ENCODE peak calls at places on chromosomes 5 and 9, in four cellular contexts. One of them, this sample, is unnamed. For H3K36me3, the result is how much of the 10 kb centered on the place peaks cover.

GRCh38 chr9:122291458-122291857 is 26.8 kb downstream of the MRRF start:
- DNase-seq in lower lobe of right lung: no peak
- DNase-seq in cardiac muscle cell: no peak
- DNase-seq in tibial artery: no peak
- DNase-seq in this sample: no peak

GRCh38 chr5:135234242-135235000 is 164.6 kb downstream of the MACROH2A1 start:
- DNase-seq in lower lobe of right lung: no peak
- DNase-seq in cardiac muscle cell: no peak
- DNase-seq in tibial artery: peak
- DNase-seq in this sample: no peak

GRCh38 chr9:128504485-128505413 is at the start of gene GLE1:
- DNase-seq in lower lobe of right lung: peak
- DNase-seq in cardiac muscle cell: peak
- DNase-seq in tibial artery: peak
- DNase-seq in this sample: peak

GRCh38 chr5:123125172-123125508 is 36.1 kb downstream of the PRDM6 start:
- DNase-seq in lower lobe of right lung: no peak
- DNase-seq in cardiac muscle cell: no peak
- DNase-seq in tibial artery: no peak
- DNase-seq in this sample: no peak

GRCh38 chr9:122392714-122393113 is 21.9 kb downstream of the PTGS1 start:
- DNase-seq in lower lobe of right lung: no peak
- DNase-seq in cardiac muscle cell: no peak
- DNase-seq in tibial artery: no peak
- DNase-seq in this sample: no peak

GRCh38 chr9:107489144-107489673 is 360 bp downstream of the KLF4 start:
- DNase-seq in lower lobe of right lung: no peak
- DNase-seq in cardiac muscle cell: no peak
- DNase-seq in tibial artery: no peak
- DNase-seq in this sample: no peak

GRCh38 chr9:35518212-35518917 is 28.5 kb downstream of the RUSC2 start:
- DNase-seq in lower lobe of right lung: no peak
- DNase-seq in cardiac muscle cell: peak
- DNase-seq in tibial artery: no peak
- DNase-seq in this sample: peak

GRCh38 chr5:150410524-150411244 is 2.0 kb downstream of the CD74 start:
- DNase-seq in lower lobe of right lung: no peak
- DNase-seq in cardiac muscle cell: peak
- DNase-seq in tibial artery: peak
- DNase-seq in this sample: peak

GRCh38 chr5:60945760-60946253 is 802 bp downstream of the NDUFAF2 start:
- DNase-seq in lower lobe of right lung: no peak
- DNase-seq in cardiac muscle cell: peak
- DNase-seq in tibial artery: peak
- DNase-seq in this sample: peak

GRCh38 chr9:98550206-98550820 is 158.4 kb downstream of the GABBR2 start:
- DNase-seq in lower lobe of right lung: no peak
- DNase-seq in cardiac muscle cell: no peak
- DNase-seq in tibial artery: no peak
- DNase-seq in this sample: no peak

GRCh38 chr5:32312194-32312681 is 501 bp downstream of the MTMR12 start:
- DNase-seq in lower lobe of right lung: peak
- DNase-seq in cardiac muscle cell: peak
- DNase-seq in tibial artery: peak
- DNase-seq in this sample: peak

GRCh38 chr9:92508018-92508417 is 25.7 kb upstream of the ASPN start:
- DNase-seq in lower lobe of right lung: no peak
- DNase-seq in cardiac muscle cell: peak
- DNase-seq in tibial artery: peak
- DNase-seq in this sample: no peak

GRCh38 chr5:112156211-112156610 is 262.9 kb downstream of the EPB41L4A start:
- DNase-seq in lower lobe of right lung: no peak
- DNase-seq in cardiac muscle cell: no peak
- DNase-seq in tibial artery: no peak
- DNase-seq in this sample: no peak

GRCh38 chr5:35162848-35163770 is 67.2 kb downstream of the PRLR start:
- DNase-seq in lower lobe of right lung: no peak
- DNase-seq in cardiac muscle cell: no peak
- DNase-seq in tibial artery: no peak
- DNase-seq in this sample: no peak

GRCh38 chr9:125240649-125240999 is 519 bp downstream of the HSPA5 start:
- DNase-seq in lower lobe of right lung: no peak
- DNase-seq in cardiac muscle cell: peak
- DNase-seq in tibial artery: no peak
- DNase-seq in this sample: peak

GRCh38 chr9:34513567-34514214 is 9.1 kb downstream of the ENHO start:
- DNase-seq in lower lobe of right lung: no peak
- DNase-seq in cardiac muscle cell: peak
- DNase-seq in tibial artery: peak
- DNase-seq in this sample: no peak

GRCh38 chr9:19456996-19457693 is 48.3 kb downstream of the ACER2 start:
- DNase-seq in lower lobe of right lung: no peak
- DNase-seq in cardiac muscle cell: peak
- DNase-seq in tibial artery: peak
- DNase-seq in this sample: peak

GRCh38 chr5:132319975-132320374 is 25.8 kb downstream of the SLC22A4 start:
- DNase-seq in lower lobe of right lung: no peak
- DNase-seq in cardiac muscle cell: no peak
- DNase-seq in tibial artery: no peak
- DNase-seq in this sample: no peak

GRCh38 chr5:155941340-155941739 is 385.6 kb upstream of the SGCD start:
- DNase-seq in lower lobe of right lung: no peak
- DNase-seq in cardiac muscle cell: no peak
- DNase-seq in tibial artery: no peak
- DNase-seq in this sample: no peak

GRCh38 chr5:35024911-35025510 is 22.7 kb downstream of the AGXT2 start:
- DNase-seq in lower lobe of right lung: no peak
- DNase-seq in cardiac muscle cell: no peak
- DNase-seq in tibial artery: no peak
- DNase-seq in this sample: no peak

GRCh38 chr5:151101746-151102145 is 20.9 kb upstream of the TNIP1 start:
- DNase-seq in lower lobe of right lung: no peak
- DNase-seq in cardiac muscle cell: no peak
- DNase-seq in tibial artery: no peak
- DNase-seq in this sample: no peak

GRCh38 chr5:97628011-97628410 is 445.0 kb upstream of the RIOK2 start:
- DNase-seq in lower lobe of right lung: no peak
- DNase-seq in cardiac muscle cell: no peak
- DNase-seq in tibial artery: no peak
- DNase-seq in this sample: no peak

GRCh38 chr9:107710552-107710951 is 221.0 kb upstream of the KLF4 start:
- DNase-seq in lower lobe of right lung: no peak
- DNase-seq in cardiac muscle cell: no peak
- DNase-seq in tibial artery: no peak
- DNase-seq in this sample: no peak

GRCh38 chr9:93450817-93451761 is at the start of gene FAM120A:
- DNase-seq in lower lobe of right lung: peak
- DNase-seq in cardiac muscle cell: peak
- DNase-seq in tibial artery: peak
- DNase-seq in this sample: peak

GRCh38 chr9:5269249-5269715 is 35.2 kb downstream of the RLN2 start:
- DNase-seq in lower lobe of right lung: no peak
- DNase-seq in cardiac muscle cell: peak
- DNase-seq in tibial artery: no peak
- DNase-seq in this sample: no peak

GRCh38 chr5:103755974-103756373 is 193.4 kb upstream of the NUDT12 start:
- DNase-seq in lower lobe of right lung: no peak
- DNase-seq in cardiac muscle cell: no peak
- DNase-seq in tibial artery: no peak
- DNase-seq in this sample: no peak

GRCh38 chr9:105647595-105648349 is 14.5 kb upstream of the TAL2 start:
- DNase-seq in lower lobe of right lung: no peak
- DNase-seq in cardiac muscle cell: no peak
- DNase-seq in tibial artery: no peak
- DNase-seq in this sample: no peak

GRCh38 chr5:179878222-179879002 is 19.8 kb upstream of the MRNIP start:
- DNase-seq in lower lobe of right lung: no peak
- DNase-seq in cardiac muscle cell: no peak
- DNase-seq in tibial artery: no peak
- DNase-seq in this sample: no peak

GRCh38 chr5:113749334-113749733 is 235.8 kb downstream of the YTHDC2 start:
- DNase-seq in lower lobe of right lung: no peak
- DNase-seq in cardiac muscle cell: no peak
- DNase-seq in tibial artery: no peak
- DNase-seq in this sample: no peak

GRCh38 chr9:7105095-7105494 is 347.3 kb downstream of the KDM4C start:
- DNase-seq in lower lobe of right lung: no peak
- DNase-seq in cardiac muscle cell: no peak
- DNase-seq in tibial artery: no peak
- DNase-seq in this sample: no peak

GRCh38 chr5:139481580-139482049 is 943 bp downstream of the STING1 start:
- DNase-seq in lower lobe of right lung: peak
- DNase-seq in cardiac muscle cell: no peak
- DNase-seq in tibial artery: peak
- DNase-seq in this sample: no peak

GRCh38 chr9:82604947-82605656 is 457.8 kb downstream of the RASEF start:
- DNase-seq in lower lobe of right lung: no peak
- DNase-seq in cardiac muscle cell: no peak
- DNase-seq in tibial artery: no peak
- DNase-seq in this sample: no peak

GRCh38 chr5:102511666-102512065 is 12.9 kb upstream of the SLCO6A1 start:
- DNase-seq in lower lobe of right lung: no peak
- DNase-seq in cardiac muscle cell: no peak
- DNase-seq in tibial artery: no peak
- DNase-seq in this sample: no peak

GRCh38 chr5:31470608-31471007 is 61.3 kb downstream of the DROSHA start:
- DNase-seq in lower lobe of right lung: peak
- DNase-seq in cardiac muscle cell: no peak
- DNase-seq in tibial artery: peak
- DNase-seq in this sample: peak

GRCh38 chr5:166441-167372 is 24.6 kb upstream of the LRRC14B start:
- DNase-seq in lower lobe of right lung: peak
- DNase-seq in cardiac muscle cell: no peak
- DNase-seq in tibial artery: peak
- DNase-seq in this sample: peak

GRCh38 chr9:120776788-120777187 is 16.4 kb downstream of the FBXW2 start:
- DNase-seq in lower lobe of right lung: no peak
- DNase-seq in cardiac muscle cell: no peak
- DNase-seq in tibial artery: no peak
- DNase-seq in this sample: no peak

GRCh38 chr9:89604463-89605180 is at the start of gene GADD45G:
- DNase-seq in lower lobe of right lung: peak
- DNase-seq in cardiac muscle cell: peak
- DNase-seq in tibial artery: peak
- DNase-seq in this sample: peak

GRCh38 chr5:178207917-178208280 is 3.6 kb downstream of the HNRNPAB start:
- DNase-seq in lower lobe of right lung: no peak
- DNase-seq in cardiac muscle cell: no peak
- DNase-seq in tibial artery: no peak
- DNase-seq in this sample: no peak
- H3K27ac ChIP-seq in lower lobe of right lung: no peak
- H3K27ac ChIP-seq in cardiac muscle cell: peak
- H3K27ac ChIP-seq in tibial artery: no peak
- H3K27ac ChIP-seq in this sample: peak

DNA sequence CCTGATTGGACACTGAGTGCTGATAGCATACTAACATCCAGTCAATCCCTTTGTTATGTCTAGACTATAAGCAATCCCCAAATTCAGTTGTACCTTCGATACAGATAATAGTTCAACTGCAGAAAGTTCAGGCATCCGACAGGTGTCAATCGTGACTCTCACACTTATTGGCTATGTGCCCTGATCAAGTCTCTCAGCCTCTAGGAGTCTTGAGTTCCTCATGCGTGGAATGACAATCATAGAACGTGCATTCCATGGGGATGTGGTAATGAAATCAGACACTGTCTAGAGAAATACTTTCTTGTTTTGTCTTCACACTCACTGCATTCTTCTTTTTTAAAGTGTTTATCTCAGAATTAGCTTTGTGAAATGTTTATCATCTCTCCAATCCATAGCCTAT is 4.8 kb downstream of the ANKRD34B start:
- DNase-seq in lower lobe of right lung: no peak
- DNase-seq in cardiac muscle cell: no peak
- DNase-seq in tibial artery: no peak
- DNase-seq in this sample: no peak
- H3K36me3 ChIP-seq in lower lobe of right lung: under half
- H3K36me3 ChIP-seq in cardiac muscle cell: under half
- H3K36me3 ChIP-seq in tibial artery: under half
- H3K36me3 ChIP-seq in this sample: under half

GRCh38 chr5:118459490-118459889 is 528.9 kb downstream of the DTWD2 start:
- DNase-seq in lower lobe of right lung: no peak
- DNase-seq in cardiac muscle cell: no peak
- DNase-seq in tibial artery: no peak
- DNase-seq in this sample: no peak
- H3K27ac ChIP-seq in lower lobe of right lung: no peak
- H3K27ac ChIP-seq in cardiac muscle cell: no peak
- H3K27ac ChIP-seq in tibial artery: no peak
- H3K27ac ChIP-seq in this sample: no peak

GRCh38 chr9:116370587-116370986 is 217.0 kb downstream of the PAPPA start:
- DNase-seq in lower lobe of right lung: peak
- DNase-seq in cardiac muscle cell: no peak
- DNase-seq in tibial artery: no peak
- DNase-seq in this sample: no peak
- H3K36me3 ChIP-seq in lower lobe of right lung: under half
- H3K36me3 ChIP-seq in cardiac muscle cell: under half
- H3K36me3 ChIP-seq in tibial artery: under half
- H3K36me3 ChIP-seq in this sample: under half